ENCODE peak calls at places on chromosomes 16 and 17, in six cellular contexts. D is colonic mucosa, M is kidney, U is AG04449, C is lung, A is mammary epithelial cell. W is an unnamed sample.

GRCh38 chr16:14310519-14310991 is 239.4 kb downstream of the MRTFB start:
- DNase-seq in D (no peak), M (no peak), U (no peak), C (no peak), A (no peak), W (peak; percentile 95)

GRCh38 chr17:6365187-6365943 is 69.6 kb downstream of the AIPL1 start:
- DNase-seq in D (peak; percentile 12), M (no peak), U (no peak), C (no peak), A (peak; percentile 89), W (no peak)

GRCh38 chr17:62725791-62726249 is 82.3 kb downstream of the MARCHF10 start:
- DNase-seq in D (no peak), M (no peak), U (no peak), C (no peak), A (peak; percentile 58), W (no peak)

GRCh38 chr16:15993946-15994665 is 44.7 kb downstream of the ABCC1 start:
- DNase-seq in D (no peak), M (no peak), U (no peak), C (no peak), A (no peak), W (no peak)

GRCh38 chr16:9843424-9844013 is 338.7 kb downstream of the GRIN2A start:
- DNase-seq in D (no peak), M (no peak), U (no peak), C (no peak), A (no peak), W (peak; percentile 14)

GRCh38 chr17:82517230-82517865 is 2.2 kb upstream of the FOXK2 start:
- DNase-seq in D (no peak), M (no peak), U (no peak), C (no peak), A (no peak), W (no peak)

GRCh38 chr17:77737442-77738265 is 220.8 kb upstream of the TNRC6C start:
- DNase-seq in D (peak; percentile 17), M (peak; percentile 52), U (no peak), C (peak; percentile 47), A (no peak), W (no peak)

GRCh38 chr17:75927286-75927922 is 13.4 kb downstream of the FBF1 start:
- DNase-seq in D (peak; percentile 38), M (no peak), U (no peak), C (peak; percentile 51), A (peak; percentile 9), W (peak; percentile 45)

GRCh38 chr17:384622-385194 is 32.1 kb upstream of the RPH3AL start:
- DNase-seq in D (no peak), M (no peak), U (no peak), C (no peak), A (no peak), W (no peak)

GRCh38 chr16:19338335-19338734 is 52.8 kb downstream of the CLEC19A start:
- DNase-seq in D (no peak), M (no peak), U (no peak), C (no peak), A (no peak), W (no peak)

GRCh38 chr17:7844292-7845154 is 10.3 kb upstream of the TMEM88 start:
- DNase-seq in D (peak; percentile 94), M (peak; percentile 96), U (no peak), C (peak; percentile 93), A (peak; percentile 94), W (peak; percentile 96)

GRCh38 chr16:79932564-79932963 is 332.0 kb upstream of the MAF start:
- DNase-seq in D (no peak), M (no peak), U (no peak), C (no peak), A (peak; percentile 58), W (no peak)

GRCh38 chr16:35391328-35391727 is 1931.9 kb downstream of the TP53TG3F start:
- DNase-seq in D (no peak), M (no peak), U (no peak), C (peak; percentile 35), A (peak; percentile 29), W (peak; percentile 69)

GRCh38 chr17:3964203-3965122 is at the start of gene ATP2A3:
- DNase-seq in D (peak; percentile 84), M (peak; percentile 80), U (no peak), C (no peak), A (no peak), W (peak; percentile 80)

GRCh38 chr16:10080031-10080772 is 102.0 kb downstream of the GRIN2A start:
- DNase-seq in D (no peak), M (no peak), U (no peak), C (no peak), A (peak; percentile 93), W (no peak)

GRCh38 chr17:69500911-69501429 is 86.5 kb downstream of the MAP2K6 start:
- DNase-seq in D (peak; percentile 49), M (no peak), U (no peak), C (no peak), A (no peak), W (no peak)

GRCh38 chr17:1104222-1104621 is 75.6 kb downstream of the ABR start:
- DNase-seq in D (no peak), M (no peak), U (no peak), C (no peak), A (no peak), W (no peak)

GRCh38 chr17:67133161-67133560 is 88.8 kb downstream of the CACNG1 start:
- DNase-seq in D (no peak), M (no peak), U (no peak), C (no peak), A (no peak), W (no peak)

GRCh38 chr17:17937450-17937849 is 34.8 kb downstream of the TOM1L2 start:
- DNase-seq in D (no peak), M (no peak), U (no peak), C (no peak), A (no peak), W (no peak)

GRCh38 chr17:75778861-75779249 is 5.8 kb upstream of the UNK start:
- DNase-seq in D (peak; percentile 78), M (no peak), U (no peak), C (no peak), A (no peak), W (peak; percentile 82)

GRCh38 chr17:73397278-73397826 is 85.6 kb upstream of the CDC42EP4 start:
- DNase-seq in D (no peak), M (no peak), U (no peak), C (no peak), A (no peak), W (no peak)

GRCh38 chr16:75097941-75098897 is 18.4 kb downstream of the LDHD start:
- DNase-seq in D (no peak), M (peak; percentile 59), U (no peak), C (peak; percentile 60), A (no peak), W (no peak)

GRCh38 chr16:58814348-58814801 is 80.3 kb upstream of the GOT2 start:
- DNase-seq in D (peak; percentile 19), M (no peak), U (no peak), C (no peak), A (peak; percentile 26), W (peak; percentile 47)

GRCh38 chr17:61393904-61394629 is 5.6 kb upstream of the TBX2 start:
- DNase-seq in D (no peak), M (peak; percentile 78), U (no peak), C (no peak), A (no peak), W (no peak)

GRCh38 chr17:61393550-61393903 is 6.1 kb upstream of the TBX2 start:
- DNase-seq in D (no peak), M (no peak), U (no peak), C (no peak), A (peak; percentile 13), W (no peak)

GRCh38 chr17:61394630-61395408 is 4.8 kb upstream of the TBX2 start:
- DNase-seq in D (no peak), M (no peak), U (no peak), C (no peak), A (no peak), W (peak; percentile 23)

GRCh38 chr17:61391595-61392291 is 7.9 kb upstream of the TBX2 start:
- DNase-seq in D (no peak), M (no peak), U (no peak), C (no peak), A (no peak), W (no peak)

DNA sequence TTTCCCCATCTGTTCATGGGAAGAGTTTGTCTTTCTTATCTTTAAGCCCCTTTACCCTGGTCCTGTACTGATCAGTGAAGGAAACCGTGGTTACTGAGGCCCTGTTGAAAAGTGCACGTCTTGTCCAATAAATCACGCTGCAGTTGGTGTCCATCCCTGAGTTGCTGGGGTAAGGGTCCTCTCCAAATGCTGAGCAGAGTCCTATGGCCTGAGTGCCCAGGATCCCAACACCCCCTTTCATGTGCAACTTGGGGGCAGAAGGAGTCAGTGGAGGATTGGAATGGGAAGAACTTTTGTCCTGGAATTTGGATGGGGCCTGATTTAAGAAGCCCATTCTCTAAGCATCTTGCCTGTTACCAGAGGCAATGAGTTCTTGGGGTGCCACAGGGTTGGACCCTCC is 7.0 kb upstream of the TBX2 start:
- DNase-seq in D (no peak), M (no peak), U (no peak), C (no peak), A (no peak), W (no peak)
- H3K4me3 ChIP-seq in D (no peak overlapping the region), M (no peak overlapping the region), U (no peak overlapping the region), C (no peak overlapping the region), A (no peak overlapping the region), W (no peak overlapping the region)

DNA sequence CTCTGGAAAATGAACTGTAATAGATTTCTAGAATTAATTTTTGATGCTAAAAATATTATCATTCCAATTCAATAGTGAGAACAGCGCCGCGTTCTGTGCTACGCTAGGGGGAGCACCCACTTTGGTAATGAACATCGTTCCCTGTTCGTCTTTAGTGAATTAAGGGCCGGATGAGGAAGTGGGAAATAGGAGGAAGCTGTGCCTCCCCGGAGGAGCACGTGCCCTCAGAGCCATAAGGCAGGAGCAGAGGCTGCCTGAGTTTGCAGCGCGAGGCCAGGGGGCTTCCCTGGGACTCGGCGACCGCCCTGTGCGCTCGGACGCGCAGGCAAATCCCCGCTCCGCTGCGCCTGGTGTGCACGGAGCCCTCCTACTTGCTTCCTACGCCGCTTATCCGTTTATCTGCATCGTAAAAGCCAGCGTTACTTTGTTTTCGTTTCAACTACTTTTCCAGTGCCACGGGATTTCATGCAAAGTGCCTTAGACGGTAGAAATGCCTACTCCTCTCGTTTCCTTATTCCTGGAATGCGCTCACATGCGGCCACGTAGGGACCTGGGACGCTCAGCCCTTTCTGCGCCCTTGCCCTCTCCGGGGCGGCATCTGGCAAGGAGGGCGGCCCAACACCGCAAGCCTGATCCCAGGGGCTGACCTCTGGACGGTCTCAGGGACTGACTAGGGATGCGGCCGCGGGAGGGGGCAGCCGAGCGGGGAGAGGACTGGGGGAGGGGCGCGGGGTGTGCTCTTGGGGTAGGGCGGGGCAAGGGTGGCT is 76.4 kb downstream of the KCNJ12 start:
- DNase-seq in D (peak; percentile 58), M (peak; percentile 78), U (no peak), C (peak; percentile 43), A (peak; percentile 57), W (no peak)
- TF ChIP-seq CTCF in D (peak; percentile 44), M (peak; percentile 50), U (peak; percentile 60), C (peak; percentile 21), A (peak; percentile 66), W (no peak)

DNA sequence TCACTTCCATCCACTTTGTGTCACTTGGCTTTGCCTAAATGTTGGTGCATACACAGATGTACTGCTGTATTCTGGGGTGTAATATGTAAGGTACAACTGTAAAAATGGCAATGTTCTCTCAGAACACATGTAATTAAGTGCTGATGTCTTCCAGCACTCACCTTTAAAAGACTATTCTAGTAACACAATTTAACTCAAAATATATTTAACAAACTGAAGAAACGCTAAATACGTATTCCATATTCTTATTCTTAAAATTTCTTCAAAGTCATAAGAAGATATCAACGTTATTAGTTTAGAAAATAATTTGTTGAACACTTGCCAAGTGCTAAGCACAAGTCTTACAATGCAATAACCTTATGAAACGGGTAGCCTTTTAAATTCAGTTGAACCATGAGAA is 3.6 kb downstream of the CMC2 start:
- DNase-seq in D (no peak), M (no peak), U (no peak), C (no peak), A (no peak), W (no peak)
- H3K4me3 ChIP-seq in D (no peak overlapping the region), M (no peak overlapping the region), U (no peak overlapping the region), C (no peak overlapping the region), A (no peak overlapping the region), W (no peak overlapping the region)

GRCh38 chr16:30838876-30839471 is 52.0 kb upstream of the ZNF629 start:
- DNase-seq in D (no peak), M (no peak), U (no peak), C (no peak), A (no peak), W (no peak)
- TF ChIP-seq CTCF in D (no peak), M (no peak), U (no peak), C (no peak), A (no peak), W (no peak)

W was measured in GM12865.